ENCODE peak calls at places on chromosomes 11 and 22, in five cellular contexts. E is astrocyte of the cerebellum; Z is PC-9; F is HCT116; U is stimulated activated CD4-positive, alpha-beta T cell treated with anti-CD3 and anti-CD28 coated beads, Interleukin-12 subunit alpha, Interleukin-12 subunit beta, amount 100 ng/mL, for 48 hours. X is an unnamed sample.

GRCh38 chr11:95262994-95263764 is 32.2 kb upstream of the SESN3 start:
- DNase-seq in E (no peak), Z (no peak), F (no peak), U (no peak), X (no peak)

GRCh38 chr11:67492801-67493547 is 10.1 kb downstream of the AIP start:
- DNase-seq in E (no peak), Z (no peak), F (no peak), U (no peak), X (no peak)

GRCh38 chr11:133531450-133531849 is 851 bp downstream of the OPCML start:
- DNase-seq in E (no peak), Z (no peak), F (no peak), U (no peak), X (no peak)

GRCh38 chr11:12696911-12697581 is 22.8 kb downstream of the TEAD1 start:
- DNase-seq in E (no peak), Z (peak; percentile 72), F (peak; percentile 57), U (no peak), X (no peak)

GRCh38 chr11:47109051-47109791 is 67.5 kb downstream of the ARFGAP2 start:
- DNase-seq in E (no peak), Z (no peak), F (no peak), U (no peak), X (no peak)

GRCh38 chr22:44067901-44068300 is 43.8 kb downstream of the PARVB start:
- DNase-seq in E (no peak), Z (no peak), F (no peak), U (no peak), X (no peak)

GRCh38 chr22:48588151-48588880 is 1239.4 kb downstream of the BRD1 start:
- DNase-seq in E (no peak), Z (no peak), F (no peak), U (no peak), X (no peak)

GRCh38 chr11:92837595-92837994 is 131.9 kb upstream of the MTNR1B start:
- DNase-seq in E (no peak), Z (no peak), F (no peak), U (no peak), X (no peak)

GRCh38 chr22:50060441-50061140 is 2.5 kb upstream of the TTLL8 start:
- DNase-seq in E (no peak), Z (peak; percentile 16), F (no peak), U (no peak), X (no peak)

GRCh38 chr11:7612661-7613393 is 60.5 kb downstream of the CYB5R2 start:
- DNase-seq in E (no peak), Z (peak; percentile 40), F (no peak), U (no peak), X (no peak)

GRCh38 chr11:118415739-118416068 is 14.3 kb downstream of the ATP5MG start:
- DNase-seq in E (peak; percentile 66), Z (peak; percentile 71), F (peak; percentile 33), U (no peak), X (peak; percentile 39)

GRCh38 chr11:11620251-11620965 is 1.4 kb downstream of the GALNT18 start:
- DNase-seq in E (no peak), Z (no peak), F (peak; percentile 47), U (no peak), X (peak; percentile 20)

GRCh38 chr22:17260950-17261349 is 41.7 kb upstream of the ADA2 start:
- DNase-seq in E (no peak), Z (no peak), F (no peak), U (no peak), X (no peak)

GRCh38 chr11:33668951-33669596 is 31.6 kb downstream of the C11orf91 start:
- DNase-seq in E (no peak), Z (no peak), F (no peak), U (no peak), X (no peak)

GRCh38 chr11:34181254-34181653 is 75.8 kb downstream of the NAT10 start:
- DNase-seq in E (no peak), Z (no peak), F (no peak), U (no peak), X (peak; percentile 38)

GRCh38 chr11:68946416-68947090 is 34.2 kb downstream of the MRGPRD start:
- DNase-seq in E (peak; percentile 89), Z (peak; percentile 36), F (no peak), U (no peak), X (no peak)

GRCh38 chr22:20013382-20013871 is 3.2 kb downstream of the ARVCF start:
- DNase-seq in E (no peak), Z (no peak), F (no peak), U (no peak), X (peak; percentile 72)

GRCh38 chr11:121863126-121863525 is 252.9 kb downstream of the BLID start:
- DNase-seq in E (no peak), Z (no peak), F (no peak), U (no peak), X (no peak)

GRCh38 chr11:35944503-35945136 is 758 bp downstream of the LDLRAD3 start:
- DNase-seq in E (no peak), Z (peak; percentile 13), F (no peak), U (no peak), X (no peak)

GRCh38 chr22:19974935-19975706 is 33.5 kb upstream of the TXNRD2 start:
- DNase-seq in E (no peak), Z (peak; percentile 46), F (no peak), U (no peak), X (no peak)

GRCh38 chr11:111561306-111561705 is 20.8 kb downstream of the LAYN start:
- DNase-seq in E (no peak), Z (no peak), F (no peak), U (no peak), X (no peak)

GRCh38 chr22:36197065-36197440 is 4.6 kb downstream of the APOL4 start:
- DNase-seq in E (peak; percentile 35), Z (no peak), F (no peak), U (no peak), X (no peak)

GRCh38 chr11:65435330-65435931 is 12.8 kb downstream of the NEAT1 start:
- DNase-seq in E (no peak), Z (no peak), F (no peak), U (no peak), X (no peak)

GRCh38 chr11:78432058-78432515 is 14.5 kb upstream of the GAB2 start:
- DNase-seq in E (no peak), Z (peak; percentile 29), F (no peak), U (no peak), X (peak; percentile 17)